ENCODE peak calls at places on chromosomes 3 and 15, in six cellular contexts. F is sigmoid colon, B is heart right ventricle, K is cardiac muscle cell, G is IMR-90, M is adrenal gland. P is an unnamed sample.

GRCh38 chr3:131349946-131350347 is 31.6 kb upstream of the NUDT16 start:
- DNase-seq in K (peak; percentile 64), G (peak; percentile 70), B (peak; percentile 57), F (no peak), M (peak; percentile 80), P (no peak)

GRCh38 chr15:85030301-85031049 is 48.8 kb downstream of the PDE8A start:
- DNase-seq in B (no peak), K (peak; percentile 57), G (peak; percentile 38), F (no peak), M (no peak), P (no peak)

GRCh38 chr3:182284793-182285192 is 508.5 kb upstream of the ATP11B start:
- DNase-seq in F (no peak), K (no peak), M (no peak), B (no peak), G (no peak), P (no peak)

GRCh38 chr3:10631224-10631623 is 125.8 kb upstream of the ATP2B2 start:
- DNase-seq in G (no peak), F (no peak), B (no peak), K (no peak), M (no peak), P (no peak)

GRCh38 chr15:82680200-82681102 is 29.2 kb downstream of the AP3B2 start:
- DNase-seq in G (no peak), M (peak; percentile 55), B (no peak), F (peak; percentile 50), K (no peak), P (no peak)

GRCh38 chr3:53171827-53172505 is 11.0 kb downstream of the PRKCD start:
- DNase-seq in B (no peak), F (no peak), K (no peak), G (no peak), M (no peak), P (no peak)

GRCh38 chr15:98653686-98654085 is 5.3 kb downstream of the IGF1R start:
- DNase-seq in F (no peak), B (peak; percentile 43), G (no peak), K (peak; percentile 62), M (no peak), P (no peak)

GRCh38 chr3:10548997-10549396 is 43.6 kb upstream of the ATP2B2 start:
- DNase-seq in F (peak; percentile 7), K (no peak), M (no peak), B (no peak), G (no peak), P (no peak)

GRCh38 chr3:179179979-179180758 is 32.0 kb downstream of the PIK3CA start:
- DNase-seq in F (no peak), M (no peak), B (no peak), K (peak; percentile 60), G (peak; percentile 44), P (no peak)

GRCh38 chr3:64647825-64648224 is 40.0 kb downstream of the ADAMTS9 start:
- DNase-seq in B (no peak), K (no peak), G (no peak), F (no peak), M (no peak), P (no peak)

GRCh38 chr3:13465236-13465958 is 14.7 kb upstream of the HDAC11 start:
- DNase-seq in B (no peak), G (no peak), K (no peak), M (no peak), F (no peak), P (no peak)

GRCh38 chr3:184343200-184343876 is 5.9 kb downstream of the FAM131A start:
- DNase-seq in F (no peak), M (no peak), G (peak; percentile 42), K (no peak), B (no peak), P (no peak)

GRCh38 chr3:13018039-13018431 is 55.2 kb downstream of the IQSEC1 start:
- DNase-seq in K (no peak), M (peak; percentile 86), B (no peak), G (no peak), F (peak; percentile 71), P (no peak)

GRCh38 chr3:151226088-151226563 is 23.1 kb upstream of the GPR171 start:
- DNase-seq in G (peak; percentile 92), K (peak; percentile 82), B (no peak), F (no peak), M (no peak), P (no peak)

GRCh38 chr15:30001592-30001991 is 81.2 kb upstream of the GOLGA8J start:
- DNase-seq in F (no peak), G (no peak), M (no peak), K (no peak), B (peak; percentile 7), P (no peak)

GRCh38 chr3:46296826-46297225 is 54.6 kb downstream of the CCR3 start:
- DNase-seq in M (no peak), B (no peak), F (no peak), G (no peak), K (no peak), P (no peak)

GRCh38 chr3:50518441-50518840 is 15.0 kb upstream of the CACNA2D2 start:
- DNase-seq in B (no peak), M (no peak), K (no peak), G (no peak), F (no peak), P (no peak)

GRCh38 chr3:30343861-30344260 is 262.5 kb upstream of the TGFBR2 start:
- DNase-seq in F (no peak), M (no peak), K (no peak), B (no peak), G (no peak), P (no peak)

GRCh38 chr3:151460774-151461450 is at the start of gene IGSF10:
- DNase-seq in G (no peak), F (no peak), K (peak; percentile 38), M (peak; percentile 69), B (no peak), P (no peak)

GRCh38 chr15:87707076-87707475 is 549.5 kb downstream of the NTRK3 start:
- DNase-seq in M (no peak), F (no peak), K (no peak), B (no peak), G (no peak), P (no peak)

GRCh38 chr3:44976002-44976815 is at the start of the genes EXOSC7 and ZDHHC3:
- DNase-seq in K (peak; percentile 93), B (peak; percentile 87), G (peak; percentile 81), M (peak; percentile 89), F (peak; percentile 93), P (peak; percentile 37)

GRCh38 chr3:157464283-157464682 is 27.6 kb downstream of the PTX3 start:
- DNase-seq in F (no peak), K (no peak), B (no peak), M (no peak), G (peak; percentile 86), P (no peak)

GRCh38 chr15:23687143-23687470 is at the start of gene NDN:
- DNase-seq in F (peak; percentile 70), G (peak; percentile 52), K (peak; percentile 68), M (peak; percentile 39), B (peak; percentile 25), P (no peak)

DNA sequence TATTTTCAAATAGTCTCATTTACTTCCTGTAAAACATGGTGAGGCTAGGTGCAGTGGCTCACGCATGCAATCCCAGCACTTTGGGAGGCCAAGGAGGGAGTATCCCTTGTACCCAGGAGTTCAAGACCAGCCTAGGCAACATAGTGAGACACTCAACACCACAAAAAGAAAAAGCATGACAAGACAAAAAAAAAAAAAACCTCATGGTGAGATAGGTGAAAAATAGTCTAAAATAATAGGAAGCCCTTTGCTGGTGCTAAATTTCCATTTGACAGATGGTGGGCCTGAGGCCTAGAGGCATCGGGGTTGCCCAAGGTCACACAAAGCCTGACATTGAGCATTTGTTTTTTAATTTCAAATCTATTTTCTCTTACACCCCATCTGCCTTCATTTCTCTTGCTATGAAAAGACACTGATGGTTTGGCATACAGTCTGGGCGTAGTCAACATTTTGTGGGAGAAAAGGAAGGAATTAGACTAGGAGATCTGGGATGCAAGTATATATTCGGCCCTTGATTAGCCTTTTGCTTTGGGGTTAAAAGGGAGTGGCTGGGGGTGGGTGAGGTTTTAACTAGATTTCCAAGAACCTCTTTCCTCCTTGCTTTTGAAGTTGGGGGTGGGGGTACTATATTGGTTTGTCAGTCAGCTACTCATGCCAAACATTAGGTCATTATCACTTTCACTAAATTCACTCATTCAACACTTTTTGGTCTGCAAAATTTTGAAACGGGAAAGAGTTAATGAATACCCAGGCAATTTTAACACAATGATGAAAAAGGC is 11.2 kb downstream of the RAB8B start:
- DNase-seq in M (no peak), B (no peak), F (no peak), K (no peak), G (no peak), P (no peak)
- H3K4me1 ChIP-seq in M (peaks cover 6% of the 10 kb centered on the region), B (no peaks in the 10 kb centered on the region), F (peaks cover 17% of the 10 kb centered on the region), K (peaks cover 16% of the 10 kb centered on the region), G (peaks cover 19% of the 10 kb centered on the region), P (peaks cover 7% of the 10 kb centered on the region)

DNA sequence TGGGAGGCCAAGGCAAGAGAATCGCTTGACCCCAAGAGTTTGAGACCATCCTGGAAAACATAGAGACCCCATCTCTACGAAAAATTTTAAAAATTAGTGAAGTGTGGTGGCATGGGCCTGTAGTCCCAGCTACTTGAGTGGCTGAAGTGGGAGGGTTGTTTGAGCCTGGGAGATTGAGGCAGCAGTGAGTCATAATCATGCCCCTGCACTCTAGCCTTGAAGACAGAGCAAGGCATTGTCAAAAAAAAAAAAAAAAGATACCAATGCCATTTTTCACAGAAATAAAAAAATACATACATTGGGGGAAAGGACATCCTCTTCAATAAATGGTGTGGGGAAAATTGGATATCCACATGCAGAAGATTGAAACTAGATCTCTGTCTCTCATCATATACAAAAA is 74.6 kb downstream of the CERS3 start:
- DNase-seq in B (no peak), F (no peak), G (no peak), M (no peak), K (no peak), P (no peak)
- H3K9me3 ChIP-seq in B (no peaks in the 10 kb centered on the region), F (no peaks in the 10 kb centered on the region), G (peaks cover 9% of the 10 kb centered on the region), M (peaks cover 18% of the 10 kb centered on the region), K (peaks cover 3% of the 10 kb centered on the region), P (peaks cover 11% of the 10 kb centered on the region)

DNA sequence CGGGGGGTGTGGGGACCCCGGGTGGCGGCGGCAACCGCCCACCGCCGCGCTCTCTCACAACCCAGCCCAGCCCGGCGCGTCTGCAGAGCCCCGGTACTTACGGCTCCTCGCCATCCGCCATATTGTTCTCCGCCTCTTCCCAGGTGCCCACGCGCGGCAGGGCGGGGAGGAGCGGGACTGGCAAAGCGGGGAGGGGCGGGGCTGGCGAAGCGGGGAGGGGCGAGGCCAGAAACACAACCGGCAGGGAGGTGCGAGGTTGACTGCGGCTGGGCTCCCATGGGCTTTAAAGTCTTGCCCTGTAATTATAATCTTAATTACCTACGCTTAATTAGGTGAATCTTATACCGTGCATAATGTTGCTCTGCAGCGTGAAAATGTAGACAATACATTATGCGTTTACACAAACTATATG is at the start of gene UBA3:
- DNase-seq in F (peak; percentile 94), M (peak; percentile 94), K (peak; percentile 90), B (peak; percentile 93), G (peak; percentile 77), P (peak; percentile 70)
- H3K4me1 ChIP-seq in F (peaks cover 42% of the 10 kb centered on the region), M (peaks cover 26% of the 10 kb centered on the region), K (peaks cover 33% of the 10 kb centered on the region), B (peaks cover 43% of the 10 kb centered on the region), G (peaks cover 9% of the 10 kb centered on the region), P (peaks cover 29% of the 10 kb centered on the region)

GRCh38 chr3:6326760-6327159 is 534.2 kb upstream of the GRM7 start:
- DNase-seq in F (no peak), K (no peak), G (no peak), B (no peak), M (no peak), P (no peak)

DNA sequence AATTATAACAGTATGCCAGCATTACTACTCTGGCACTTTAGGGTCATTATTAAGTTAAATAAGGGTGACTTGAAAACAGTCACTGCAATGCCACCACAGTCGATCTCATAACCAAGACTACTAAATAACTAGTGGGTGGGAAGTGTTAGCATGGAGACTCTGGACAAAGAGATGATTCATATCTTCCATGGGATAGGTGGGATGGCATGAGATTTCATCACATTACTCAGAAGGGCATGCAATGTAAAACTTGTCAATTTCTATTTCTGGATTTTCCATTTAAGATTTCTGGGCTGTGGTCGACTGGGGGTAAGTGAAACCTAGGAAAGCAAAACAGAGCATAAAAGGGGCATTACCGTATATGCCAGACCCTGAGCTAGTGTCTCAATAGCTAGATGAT is 538.9 kb upstream of the GRM7 start:
- DNase-seq in F (no peak), B (no peak), K (no peak), G (no peak), M (no peak), P (no peak)
- H3K9me3 ChIP-seq in F (no peaks in the 10 kb centered on the region), B (no peaks in the 10 kb centered on the region), K (no peaks in the 10 kb centered on the region), G (peaks cover 2% of the 10 kb centered on the region), M (no peaks in the 10 kb centered on the region), P (no peaks in the 10 kb centered on the region)